ENCODE peak calls at places on chromosome 1, in four cellular contexts. Z, U, H and D are unnamed samples.
A peak's percentile ranks its signal among the peaks of the same experiment; 100 is the strongest.

GRCh38 chr1:174157157-174157806 is 2.0 kb upstream of the RABGAP1L start:
- DNase-seq in Z (no peak), H (no peak), U (no peak), D (no peak)

GRCh38 chr1:116763116-116763786 is 9.0 kb downstream of the CD2 start:
- DNase-seq in Z (peak; percentile 29), U (no peak), H (no peak), D (no peak)

GRCh38 chr1:228141871-228142615 is 2.0 kb downstream of the GUK1 start:
- DNase-seq in Z (no peak), U (peak; percentile 17), H (peak; percentile 22), D (no peak)

GRCh38 chr1:109846148-109846547 is 64.5 kb upstream of the CSF1 start:
- DNase-seq in U (no peak), H (no peak), Z (peak; percentile 8), D (no peak)

GRCh38 chr1:117886101-117886795 is 43.2 kb downstream of the GDAP2 start:
- DNase-seq in H (no peak), Z (no peak), U (no peak), D (no peak)

GRCh38 chr1:108316545-108316944 is 72.7 kb upstream of the NBPF4 start:
- DNase-seq in U (no peak), H (no peak), Z (no peak), D (no peak)

GRCh38 chr1:53643061-53643880 is 95.7 kb downstream of the GLIS1 start:
- DNase-seq in U (no peak), H (peak; percentile 21), Z (no peak), D (no peak)

GRCh38 chr1:40976952-40977690 is 2.4 kb upstream of the CTPS1 start:
- DNase-seq in H (no peak), U (no peak), Z (no peak), D (no peak)

GRCh38 chr1:93304716-93305138 is 41.0 kb upstream of the DR1 start:
- DNase-seq in Z (no peak), U (peak; percentile 63), H (peak; percentile 47), D (peak; percentile 49)

GRCh38 chr1:228983661-228984060 is 248.4 kb downstream of the RHOU start:
- DNase-seq in U (no peak), Z (no peak), H (no peak), D (no peak)

GRCh38 chr1:200888349-200888838 is 6.3 kb upstream of the INAVA start:
- DNase-seq in Z (no peak), H (no peak), U (no peak), D (peak; percentile 69)
- H3K4me3 ChIP-seq in Z (no peak overlapping the region), H (no peak overlapping the region), U (no peak overlapping the region), D (no peak overlapping the region)

DNA sequence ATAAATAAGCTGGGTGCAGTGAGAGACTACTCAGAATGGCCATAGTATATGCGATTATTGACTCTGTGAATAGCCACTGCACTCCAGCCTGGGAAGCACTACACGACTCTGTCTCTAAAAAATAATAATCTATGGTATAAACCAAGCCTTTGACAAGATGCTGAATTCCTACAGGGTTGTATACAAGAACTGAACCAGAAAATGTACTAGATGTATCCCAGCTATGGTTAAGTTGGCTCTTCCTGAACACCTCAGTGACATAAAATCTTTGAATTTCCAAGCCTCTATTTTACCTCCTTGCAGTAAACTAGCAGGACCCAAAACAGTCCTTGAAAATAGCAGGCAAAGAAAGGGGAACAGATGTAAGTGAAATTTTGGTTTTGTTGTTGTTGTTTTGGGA is 32.5 kb downstream of the PTP4A2 start:
- DNase-seq in U (no peak), H (no peak), Z (no peak), D (no peak)
- TF ChIP-seq POLR2AphosphoS5 in U (no peak), H (no peak), Z (no peak), D (no peak)

GRCh38 chr1:23224721-23225648 is 7.7 kb upstream of the HTR1D start:
- DNase-seq in H (no peak), Z (no peak), U (peak; percentile 82), D (peak; percentile 76)
- H3K4me3 ChIP-seq in H (no peak overlapping the region), Z (no peak overlapping the region), U (peak overlapping the region; percentile 18), D (no peak overlapping the region)

GRCh38 chr1:10643607-10644306 is 152.7 kb downstream of the CASZ1 start:
- DNase-seq in Z (no peak), H (no peak), U (no peak), D (no peak)
- TF ChIP-seq POLR2AphosphoS5 in Z (no peak), H (no peak), U (no peak), D (no peak)

GRCh38 chr1:155017021-155017945 is 14.7 kb downstream of the ZBTB7B start:
- DNase-seq in U (peak; percentile 93), H (peak; percentile 95), Z (peak; percentile 92), D (peak; percentile 96)
- H3K4me3 ChIP-seq in U (peak overlapping the region; percentile 51), H (peak overlapping the region; percentile 42), Z (peak overlapping the region; percentile 21), D (peak overlapping the region; percentile 17)

DNA sequence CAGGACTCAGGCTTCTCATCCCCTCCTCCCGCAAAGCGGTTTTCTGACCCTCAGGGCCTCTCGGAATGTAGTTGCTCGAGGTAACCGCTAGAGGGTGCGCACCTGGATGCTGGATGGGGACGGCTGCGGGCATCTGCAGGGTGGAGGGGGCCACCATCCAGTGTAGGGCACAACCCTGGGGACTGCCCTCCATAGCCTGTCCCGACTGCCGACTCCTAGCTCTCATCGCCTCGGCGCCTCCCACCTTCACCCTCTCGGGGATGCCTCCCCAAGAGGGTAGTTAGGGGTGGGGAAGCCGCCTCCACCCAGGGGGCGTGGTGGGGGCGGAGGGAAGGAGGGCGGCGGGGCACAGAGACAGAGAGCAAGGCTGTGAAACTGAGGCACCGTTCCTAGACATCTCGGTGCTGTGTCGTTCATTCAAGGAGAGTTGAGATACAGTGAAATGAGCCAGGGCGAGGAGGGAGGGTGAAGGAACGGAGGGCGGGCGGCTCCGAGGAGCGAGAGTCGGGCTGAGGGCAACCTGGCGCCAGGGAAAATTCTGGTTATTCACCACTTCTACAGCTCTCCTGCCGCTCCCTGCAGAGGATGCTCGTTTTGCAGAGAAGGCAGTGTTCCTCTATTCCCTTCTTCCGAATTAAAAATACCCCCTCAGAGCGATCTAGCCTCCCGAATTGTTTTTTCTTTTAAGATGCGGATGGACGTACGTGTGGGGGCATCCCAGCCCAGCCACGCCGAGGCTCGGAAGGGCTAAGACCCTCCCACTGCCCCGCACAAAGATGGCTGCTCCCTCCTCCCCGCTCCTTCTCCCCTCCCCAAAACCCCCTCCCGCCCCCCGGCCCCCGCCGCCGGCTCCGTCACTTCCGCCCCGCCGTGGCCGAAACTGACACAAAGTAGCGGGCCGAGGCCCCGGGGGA is at the start of gene ATP8B2:
- DNase-seq in H (peak; percentile 76), U (peak; percentile 92), Z (peak; percentile 93), D (peak; percentile 79)
- TF ChIP-seq POLR2AphosphoS5 in H (no peak), U (peak; percentile 48), Z (peak; percentile 54), D (no peak)

GRCh38 chr1:160662888-160663287 is 16.0 kb upstream of the SLAMF1 start:
- DNase-seq in Z (no peak), H (no peak), U (no peak), D (no peak)

GRCh38 chr1:160664573-160665051 is 17.8 kb upstream of the SLAMF1 start:
- DNase-seq in Z (no peak), U (no peak), H (no peak), D (peak; percentile 33)

GRCh38 chr1:160667896-160668295 is 21.1 kb upstream of the SLAMF1 start:
- DNase-seq in H (no peak), Z (no peak), U (no peak), D (no peak)

GRCh38 chr1:160666079-160666442 is 19.2 kb upstream of the SLAMF1 start:
- DNase-seq in H (no peak), U (no peak), Z (no peak), D (no peak)

GRCh38 chr1:160665330-160666078 is 18.7 kb upstream of the SLAMF1 start:
- DNase-seq in Z (no peak), U (no peak), H (peak; percentile 52), D (peak; percentile 58)
- H3K4me3 ChIP-seq in Z (no peak overlapping the region), U (no peak overlapping the region), H (no peak overlapping the region), D (no peak overlapping the region)